ENCODE peak calls at places on chromosomes 4 and X, in nine cellular contexts. K, E, J, N, R, F, C, L and G are unnamed samples.
A peak's percentile ranks its signal among the peaks of the same experiment; 100 is the strongest.

GRCh38 chrX:12610079-12610478 is 181.1 kb upstream of the PRPS2 start:
- DNase-seq in C (no peak), E (peak; percentile 96), J (no peak), N (no peak), L (no peak), R (no peak), K (no peak), F (no peak), G (no peak)

GRCh38 chr4:2790583-2791517 is 2.0 kb upstream of the SH3BP2 start:
- DNase-seq in L (no peak), N (peak; percentile 14), K (no peak), F (no peak), E (no peak), J (no peak), C (peak; percentile 49), R (no peak), G (no peak)

GRCh38 chr4:186760576-186760975 is 36.9 kb upstream of the FAT1 start:
- DNase-seq in K (no peak), E (peak; percentile 61), J (no peak), R (no peak), N (no peak), C (no peak), L (no peak), F (no peak), G (peak; percentile 99)

GRCh38 chr4:84632092-84632491 is 49.2 kb downstream of the CDS1 start:
- DNase-seq in J (no peak), K (no peak), F (no peak), N (no peak), C (no peak), E (peak; percentile 97), R (no peak), L (no peak), G (no peak)

GRCh38 chr4:1567808-1568581 is 116.1 kb downstream of the FAM53A start:
- DNase-seq in F (no peak), J (no peak), E (no peak), K (no peak), N (no peak), C (peak; percentile 46), R (no peak), L (no peak), G (no peak)

GRCh38 chr4:25837107-25837506 is 25.7 kb downstream of the SEL1L3 start:
- DNase-seq in F (no peak), E (no peak), C (no peak), K (no peak), L (no peak), J (no peak), N (no peak), R (no peak), G (no peak)

GRCh38 chr4:159725571-159725970 is 622.7 kb downstream of the RAPGEF2 start:
- DNase-seq in K (no peak), R (no peak), L (no peak), F (no peak), E (peak; percentile 31), N (no peak), C (no peak), J (no peak), G (no peak)

GRCh38 chr4:2255501-2256155 is 6.3 kb downstream of the MXD4 start:
- DNase-seq in E (no peak), K (no peak), L (no peak), R (peak; percentile 14), J (no peak), N (peak; percentile 42), F (peak; percentile 68), C (peak; percentile 49), G (no peak)

GRCh38 chrX:110318664-110318968 is 731 bp upstream of the AMMECR1 start:
- DNase-seq in J (no peak), F (no peak), C (no peak), K (no peak), E (peak; percentile 31), L (no peak), R (no peak), N (no peak), G (no peak)

GRCh38 chr4:98162696-98163095 is 19.4 kb upstream of the STPG2 start:
- DNase-seq in L (no peak), C (no peak), J (peak; percentile 54), R (no peak), N (no peak), E (no peak), F (no peak), K (no peak), G (no peak)

GRCh38 chr4:168587326-168588125 is 90.7 kb downstream of the PALLD start:
- DNase-seq in L (no peak), R (peak; percentile 35), F (no peak), N (no peak), E (peak; percentile 90), J (no peak), C (no peak), K (no peak), G (no peak)

GRCh38 chr4:176800891-176801534 is 8.3 kb upstream of the VEGFC start:
- DNase-seq in R (no peak), C (no peak), N (no peak), E (no peak), J (no peak), K (no peak), L (no peak), F (no peak), G (no peak)

GRCh38 chr4:117610706-117611308 is 423.5 kb upstream of the NDST3 start:
- DNase-seq in C (no peak), K (no peak), L (no peak), N (no peak), F (no peak), E (peak; percentile 9), J (no peak), R (no peak), G (no peak)

GRCh38 chrX:37785569-37785968 is 5.7 kb downstream of the CYBB start:
- DNase-seq in E (peak; percentile 26), R (no peak), C (peak; percentile 51), F (no peak), N (no peak), K (no peak), L (no peak), J (no peak), G (no peak)
- H3K4me3 ChIP-seq in E (no peak overlapping the region), R (no peak overlapping the region), C (no peak overlapping the region), F (no peak overlapping the region), N (no peak overlapping the region), K (no peak overlapping the region), L (no peak overlapping the region), J (no peak overlapping the region), G (no peak overlapping the region)

GRCh38 chr4:17468638-17469221 is 43.2 kb downstream of the QDPR start:
- DNase-seq in J (peak; percentile 68), L (no peak), R (no peak), E (no peak), F (no peak), K (no peak), N (no peak), C (no peak), G (no peak)
- TF ChIP-seq CTCF in J (peak; percentile 43), L (peak; percentile 62), R (no peak), E (peak; percentile 38), F (peak; percentile 37), K (peak; percentile 5), N (peak; percentile 34), C (peak; percentile 54), G (peak; percentile 59)

GRCh38 chrX:148035371-148035770 is 54.2 kb downstream of the FMR1NB start:
- DNase-seq in C (no peak), J (no peak), K (no peak), E (no peak), N (no peak), L (no peak), F (no peak), R (no peak), G (no peak)
- H3K4me3 ChIP-seq in C (no peak overlapping the region), J (no peak overlapping the region), K (no peak overlapping the region), E (no peak overlapping the region), N (no peak overlapping the region), L (no peak overlapping the region), F (no peak overlapping the region), R (no peak overlapping the region), G (no peak overlapping the region)

DNA sequence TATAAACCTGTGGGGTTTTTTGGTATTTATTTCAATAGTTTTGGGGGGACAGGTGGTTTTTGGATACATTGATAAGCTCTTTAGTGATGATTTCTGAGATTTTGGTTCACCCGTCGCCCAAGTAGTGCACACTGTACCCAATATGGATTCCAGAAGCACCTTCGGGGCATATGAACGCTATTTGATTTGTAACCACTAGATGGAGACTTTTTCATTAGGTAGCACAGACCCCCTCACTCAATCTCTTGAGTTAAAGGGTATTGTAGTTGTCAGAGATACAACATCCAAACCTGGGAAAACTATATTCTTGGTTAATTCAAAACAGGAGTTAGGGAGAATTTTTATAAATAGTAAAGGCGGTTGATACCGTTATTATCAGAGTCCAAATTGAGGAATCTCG is 79.8 kb downstream of the SPANXN3 start:
- DNase-seq in F (no peak), C (no peak), K (no peak), R (no peak), J (peak; percentile 46), L (no peak), E (no peak), N (no peak), G (no peak)
- TF ChIP-seq CTCF in F (peak; percentile 37), C (no peak), K (no peak), R (no peak), J (peak; percentile 47), L (peak; percentile 58), E (no peak), N (peak; percentile 25), G (peak; percentile 62)

GRCh38 chr4:6269400-6269650 is 325 bp upstream of the WFS1 start:
- DNase-seq in E (no peak), K (no peak), J (no peak), R (no peak), F (no peak), C (no peak), L (no peak), N (no peak), G (no peak)

GRCh38 chr4:6269651-6270511 is at the start of gene WFS1:
- DNase-seq in J (peak; percentile 98), E (peak; percentile 89), N (peak; percentile 99), F (peak; percentile 99), R (peak; percentile 99), L (peak; percentile 64), K (peak; percentile 98), C (peak; percentile 97), G (peak; percentile 43)

GRCh38 chr4:6270691-6271121 is 1.1 kb downstream of the WFS1 start:
- DNase-seq in E (no peak), C (peak; percentile 43), K (no peak), L (no peak), R (no peak), J (no peak), N (peak; percentile 26), F (peak; percentile 61), G (no peak)

GRCh38 chr4:6267573-6267972 is 2.1 kb upstream of the WFS1 start:
- DNase-seq in K (no peak), R (no peak), L (no peak), N (no peak), J (no peak), E (no peak), F (no peak), C (no peak), G (no peak)

DNA sequence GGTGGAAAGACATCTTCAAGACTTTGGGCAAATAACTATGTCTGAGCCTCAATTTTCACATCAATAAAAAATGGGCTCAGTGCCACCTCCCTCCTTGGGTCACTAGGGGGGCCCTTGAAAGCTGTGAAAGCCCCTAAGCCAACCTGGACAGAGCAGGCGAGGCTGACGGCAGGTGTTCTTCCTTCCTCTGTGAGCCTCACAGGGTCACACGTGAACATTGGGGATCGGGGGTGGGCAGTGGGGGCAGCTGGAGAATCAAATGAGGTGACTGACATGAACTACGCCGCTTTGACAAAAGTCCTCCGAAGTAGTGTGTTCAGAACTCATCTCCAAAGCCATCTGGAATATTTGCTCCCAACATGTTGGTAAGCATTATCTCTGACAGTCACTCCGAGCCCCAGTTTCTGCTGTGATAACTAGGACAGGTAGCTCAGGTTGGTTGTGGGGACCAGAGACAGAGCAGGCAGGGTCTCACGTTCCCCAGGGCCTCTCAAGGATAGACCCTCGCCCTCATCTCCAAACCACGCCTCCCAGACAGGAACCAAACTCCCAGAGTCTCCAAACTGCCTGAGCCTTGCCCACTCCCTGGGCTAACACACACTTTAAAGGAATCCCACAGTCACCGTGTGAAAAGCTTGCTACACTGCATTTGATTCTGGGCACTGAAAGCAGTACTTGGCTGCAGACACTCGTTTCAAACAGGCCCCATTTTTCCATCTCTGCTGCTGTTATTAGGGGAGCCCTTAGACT is 825 bp upstream of the WFS1 start:
- DNase-seq in F (no peak), R (no peak), C (peak; percentile 41), L (no peak), N (no peak), E (no peak), J (no peak), K (no peak), G (no peak)
- H3K4me3 ChIP-seq in F (no peak overlapping the region), R (peak overlapping the region; percentile 40), C (peak overlapping the region; percentile 92), L (peak overlapping the region; percentile 79), N (no peak overlapping the region), E (peak overlapping the region; percentile 16), J (peak overlapping the region; percentile 10), K (peak overlapping the region; percentile 77), G (peak overlapping the region; percentile 36)